ENCODE peak calls at places on chromosomes 12 and 14, in seven cellular contexts. B, P, I, G, K, V and R are unnamed samples. For H3K27me3, the result is how much of the 10 kb centered on the place peaks cover.

GRCh38 chr12:110585231-110585799 is 2.2 kb upstream of the PPTC7 start:
- DNase-seq in B (no peak), P (peak), I (peak), G (peak), K (no peak), V (no peak), R (no peak)

GRCh38 chr14:24426912-24427536 is 2.4 kb downstream of the CBLN3 start:
- DNase-seq in B (no peak), P (no peak), I (no peak), G (no peak), K (peak), V (no peak), R (no peak)

GRCh38 chr12:29640589-29641345 is 143.0 kb downstream of the TMTC1 start:
- DNase-seq in B (no peak), P (no peak), I (no peak), G (peak), K (no peak), V (peak), R (no peak)

GRCh38 chr14:96167224-96168148 is 37.2 kb upstream of the BDKRB2 start:
- DNase-seq in B (no peak), P (no peak), I (no peak), G (peak), K (no peak), V (no peak), R (peak)

GRCh38 chr12:56699020-56699661 is 11.1 kb upstream of the PTGES3 start:
- DNase-seq in B (no peak), P (no peak), I (no peak), G (no peak), K (no peak), V (no peak), R (no peak)

GRCh38 chr12:80293347-80293746 is 150.7 kb upstream of the PTPRQ start:
- DNase-seq in B (no peak), P (no peak), I (no peak), G (no peak), K (no peak), V (no peak), R (no peak)

GRCh38 chr14:101222362-101223090 is 319.0 kb upstream of the RTL1 start:
- DNase-seq in B (no peak), P (no peak), I (no peak), G (no peak), K (no peak), V (no peak), R (no peak)

GRCh38 chr14:54121461-54121860 is 164.8 kb upstream of the BMP4 start:
- DNase-seq in B (no peak), P (no peak), I (no peak), G (no peak), K (no peak), V (no peak), R (no peak)

GRCh38 chr12:122533841-122534240 is 6.8 kb downstream of the KNTC1 start:
- DNase-seq in B (no peak), P (no peak), I (no peak), G (peak), K (no peak), V (no peak), R (no peak)

GRCh38 chr12:68237523-68238070 is 12.0 kb upstream of the IL26 start:
- DNase-seq in B (no peak), P (peak), I (no peak), G (peak), K (no peak), V (no peak), R (peak)

GRCh38 chr14:50099335-50099734 is 17.0 kb downstream of the VCPKMT start:
- DNase-seq in B (no peak), P (no peak), I (no peak), G (no peak), K (no peak), V (no peak), R (no peak)

GRCh38 chr12:92000587-92000986 is 145.1 kb downstream of the BTG1 start:
- DNase-seq in B (no peak), P (no peak), I (no peak), G (no peak), K (no peak), V (no peak), R (no peak)

GRCh38 chr12:113762849-113763816 is 203.0 kb downstream of the RBM19 start:
- DNase-seq in B (no peak), P (no peak), I (no peak), G (no peak), K (no peak), V (no peak), R (no peak)

GRCh38 chr12:188910-189621 is 24.9 kb downstream of the SLC6A12 start:
- DNase-seq in B (no peak), P (peak), I (peak), G (peak), K (peak), V (peak), R (no peak)

GRCh38 chr14:74302160-74302628 is 540 bp downstream of the ABCD4 start:
- DNase-seq in B (no peak), P (peak), I (no peak), G (peak), K (no peak), V (no peak), R (no peak)

GRCh38 chr14:56487761-56488160 is 91.8 kb upstream of the TMEM260 start:
- DNase-seq in B (no peak), P (no peak), I (no peak), G (peak), K (no peak), V (no peak), R (no peak)

GRCh38 chr12:79186506-79186905 is 321.9 kb downstream of the SYT1 start:
- DNase-seq in B (no peak), P (no peak), I (no peak), G (no peak), K (no peak), V (no peak), R (no peak)

GRCh38 chr12:90013409-90013808 is 304.8 kb upstream of the ATP2B1 start:
- DNase-seq in B (no peak), P (no peak), I (no peak), G (peak), K (no peak), V (no peak), R (no peak)

GRCh38 chr12:27868165-27868564 is 88.1 kb upstream of the MANSC4 start:
- DNase-seq in B (no peak), P (no peak), I (no peak), G (peak), K (no peak), V (no peak), R (peak)

GRCh38 chr14:103014466-103015319 is 42.7 kb downstream of the CDC42BPB start:
- DNase-seq in B (no peak), P (no peak), I (no peak), G (peak), K (no peak), V (no peak), R (no peak)

DNA sequence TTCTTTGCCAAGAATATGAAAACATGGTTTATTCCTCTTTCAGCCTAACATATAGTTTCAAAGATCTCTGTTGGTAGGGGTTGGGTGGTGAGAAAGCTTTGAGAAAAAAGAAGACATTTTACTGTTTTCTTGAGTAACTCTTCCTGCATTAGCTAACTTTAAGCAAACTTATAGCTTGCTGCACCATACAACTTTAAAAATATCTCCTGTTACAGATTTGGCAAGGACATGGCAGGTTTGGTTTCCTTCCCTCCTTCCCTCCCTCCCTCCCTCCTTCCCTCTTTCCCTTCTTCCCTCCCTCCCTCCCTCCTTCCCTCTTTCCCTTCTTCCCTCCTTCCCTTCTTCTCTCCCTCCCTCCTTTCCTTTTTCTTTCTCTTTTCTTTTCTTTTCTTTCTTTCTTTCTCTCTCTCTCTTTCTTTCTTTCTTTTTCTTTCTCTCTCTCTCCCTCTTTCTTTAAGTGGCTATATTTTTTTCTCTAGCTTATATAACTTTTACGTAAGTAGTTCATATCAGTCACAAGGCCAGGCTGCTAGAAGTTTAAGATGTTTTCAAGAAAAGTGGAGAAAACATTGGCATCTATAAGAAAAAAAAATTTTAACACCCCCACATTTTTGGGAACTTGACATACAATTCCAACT is 26.0 kb upstream of the ANO6 start:
- DNase-seq in B (no peak), P (no peak), I (no peak), G (no peak), K (no peak), V (no peak), R (no peak)
- H3K4me3 ChIP-seq in B (no peak), P (no peak), I (no peak), G (no peak), K (no peak), V (no peak), R (no peak)

GRCh38 chr12:49543221-49543913 is 4.5 kb downstream of the KCNH3 start:
- DNase-seq in B (no peak), P (no peak), I (no peak), G (no peak), K (no peak), V (peak), R (no peak)
- H3K27me3 ChIP-seq in B (under half), P (half or more), I (under half), G (half or more), K (under half), V (half or more), R (under half)

GRCh38 chr14:70700955-70701354 is 59.2 kb downstream of the TTC9 start:
- DNase-seq in B (no peak), P (no peak), I (no peak), G (no peak), K (no peak), V (peak), R (no peak)
- H3K4me3 ChIP-seq in B (no peak), P (no peak), I (no peak), G (no peak), K (no peak), V (no peak), R (no peak)

DNA sequence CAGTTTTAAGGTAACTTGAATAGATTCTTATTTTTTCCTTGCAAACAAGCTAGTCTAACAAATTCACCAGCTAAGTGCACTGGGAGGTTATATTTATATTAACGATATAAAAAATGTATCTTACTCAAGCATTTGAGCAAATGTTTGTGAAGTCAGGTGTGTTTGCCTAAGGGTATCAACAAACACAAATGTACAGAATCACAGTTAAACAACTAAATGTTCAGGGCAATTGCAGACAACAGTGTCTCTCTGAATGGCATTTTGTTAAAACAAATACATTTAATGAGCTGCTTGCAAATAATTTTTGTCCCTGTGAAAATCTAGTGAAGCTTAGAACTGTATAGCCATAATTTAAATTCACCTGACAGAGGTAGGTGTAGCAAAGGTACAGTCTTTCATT is 28.2 kb upstream of the FLRT2 start:
- DNase-seq in B (no peak), P (no peak), I (no peak), G (no peak), K (no peak), V (no peak), R (no peak)
- H3K27me3 ChIP-seq in B (under half), P (under half), I (under half), G (under half), K (under half), V (under half), R (under half)